ENCODE peak calls at places on chromosomes 7 and 10, in ten cellular contexts. F is gastrocnemius medialis; A is colonic mucosa; V is A549; R is mammary epithelial cell; S is psoas muscle; O is tibial artery; J is GM23248; D is PC-3; H is CD8-positive, alpha-beta T cell. T is an unnamed sample.
A peak's percentile ranks its signal among the peaks of the same experiment; 100 is the strongest.

GRCh38 chr10:90289037-90289436 is 568.8 kb downstream of the HTR7 start:
- DNase-seq in F (no peak), A (no peak), V (no peak), R (peak; percentile 30), S (no peak), O (no peak), J (no peak), D (peak; percentile 41), H (no peak), T (no peak)

GRCh38 chr7:139659922-139660316 is 117.9 kb downstream of the HIPK2 start:
- DNase-seq in F (no peak), A (no peak), V (no peak), R (no peak), S (no peak), O (no peak), J (no peak), D (no peak), H (no peak), T (no peak)

GRCh38 chr10:29245476-29245875 is 43.4 kb upstream of the LYZL1 start:
- DNase-seq in F (no peak), A (no peak), V (no peak), R (no peak), S (no peak), O (no peak), J (no peak), D (no peak), H (no peak), T (no peak)

GRCh38 chr10:60901561-60902235 is 42.3 kb downstream of the RHOBTB1 start:
- DNase-seq in F (peak; percentile 90), A (no peak), V (no peak), R (no peak), S (peak; percentile 60), O (peak; percentile 75), J (no peak), D (no peak), H (no peak), T (no peak)

GRCh38 chr10:114685456-114685855 is 27.4 kb upstream of the ABLIM1 start:
- DNase-seq in F (no peak), A (no peak), V (no peak), R (no peak), S (no peak), O (no peak), J (no peak), D (no peak), H (no peak), T (no peak)

GRCh38 chr7:116198748-116199410 is 11.5 kb upstream of the TES start:
- DNase-seq in F (no peak), A (no peak), V (no peak), R (no peak), S (no peak), O (no peak), J (peak; percentile 67), D (no peak), H (no peak), T (no peak)

GRCh38 chr7:6202117-6202516 is 70.3 kb downstream of the CYTH3 start:
- DNase-seq in F (peak; percentile 48), A (no peak), V (no peak), R (no peak), S (peak; percentile 35), O (no peak), J (no peak), D (no peak), H (no peak), T (no peak)

GRCh38 chr10:35420827-35421552 is 84.7 kb downstream of the CCNY start:
- DNase-seq in F (no peak), A (no peak), V (no peak), R (no peak), S (no peak), O (no peak), J (peak; percentile 57), D (peak; percentile 83), H (no peak), T (no peak)

GRCh38 chr10:128567561-128567960 is 441.3 kb upstream of the MKI67 start:
- DNase-seq in F (no peak), A (no peak), V (no peak), R (no peak), S (no peak), O (no peak), J (no peak), D (no peak), H (no peak), T (no peak)

GRCh38 chr7:3835102-3835501 is 534.0 kb downstream of the SDK1 start:
- DNase-seq in F (no peak), A (peak; percentile 58), V (no peak), R (peak; percentile 74), S (no peak), O (no peak), J (no peak), D (peak; percentile 66), H (no peak), T (no peak)

GRCh38 chr10:13830385-13830784 is 243.6 kb downstream of the PRPF18 start:
- DNase-seq in F (no peak), A (no peak), V (no peak), R (no peak), S (no peak), O (no peak), J (no peak), D (no peak), H (no peak), T (no peak)

GRCh38 chr10:15384154-15384553 is 13.1 kb upstream of the FAM171A1 start:
- DNase-seq in F (no peak), A (peak; percentile 45), V (no peak), R (peak; percentile 24), S (no peak), O (no peak), J (peak; percentile 11), D (peak; percentile 2), H (no peak), T (no peak)

GRCh38 chr10:127296696-127297095 is 100.3 kb upstream of the INSYN2A start:
- DNase-seq in F (no peak), A (no peak), V (no peak), R (no peak), S (no peak), O (peak; percentile 39), J (no peak), D (no peak), H (no peak), T (no peak)

GRCh38 chr7:51144178-51144577 is 172.4 kb downstream of the COBL start:
- DNase-seq in F (no peak), A (peak; percentile 38), V (no peak), R (no peak), S (no peak), O (no peak), J (no peak), D (no peak), H (no peak), T (no peak)

GRCh38 chr7:134907639-134908038 is 78.7 kb upstream of the AGBL3 start:
- DNase-seq in F (no peak), A (peak; percentile 30), V (no peak), R (no peak), S (no peak), O (no peak), J (peak; percentile 43), D (no peak), H (no peak), T (no peak)
- H3K27ac ChIP-seq in F (no peak overlapping the region), A (no peak overlapping the region), V (no peak overlapping the region), R (peak overlapping the region; percentile 11), S (no peak overlapping the region), O (peak overlapping the region; percentile 71), J (peak overlapping the region; percentile 78), D (no peak overlapping the region), H (no peak overlapping the region), T (no peak overlapping the region)

GRCh38 chr10:62650411-62650810 is 154.1 kb upstream of the ADO start:
- DNase-seq in F (no peak), A (no peak), V (no peak), R (peak; percentile 53), S (no peak), O (no peak), J (peak; percentile 69), D (no peak), H (no peak), T (no peak)

GRCh38 chr10:62652114-62652513 is 152.4 kb upstream of the ADO start:
- DNase-seq in F (no peak), A (no peak), V (no peak), R (peak; percentile 77), S (no peak), O (no peak), J (peak; percentile 75), D (peak; percentile 97), H (no peak), T (no peak)

GRCh38 chr10:62653254-62653653 is 151.3 kb upstream of the ADO start:
- DNase-seq in F (no peak), A (no peak), V (no peak), R (no peak), S (no peak), O (no peak), J (no peak), D (no peak), H (no peak), T (no peak)

GRCh38 chr10:62651341-62651740 is 153.2 kb upstream of the ADO start:
- DNase-seq in F (no peak), A (no peak), V (no peak), R (peak; percentile 31), S (no peak), O (no peak), J (peak; percentile 72), D (peak; percentile 96), H (no peak), T (no peak)

DNA sequence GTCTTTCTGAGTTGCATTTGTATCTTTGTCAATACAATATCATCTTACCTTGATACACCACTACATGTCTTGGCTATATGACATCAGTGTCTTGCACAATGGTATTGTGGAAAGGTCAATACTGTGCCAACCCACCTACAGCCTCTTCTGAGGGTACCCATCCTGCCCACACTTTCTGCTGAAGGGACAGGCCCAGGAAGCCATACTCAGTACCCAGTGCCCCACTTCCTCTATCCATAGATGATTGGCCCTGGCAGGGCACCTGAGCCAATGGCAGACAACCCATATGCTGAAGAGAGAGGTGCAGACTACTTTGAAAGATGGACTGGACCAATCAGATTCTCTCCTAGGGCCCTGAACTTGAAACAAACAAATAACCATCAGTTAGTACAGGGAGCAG is 152.0 kb upstream of the ADO start:
- DNase-seq in F (no peak), A (no peak), V (no peak), R (no peak), S (no peak), O (no peak), J (no peak), D (no peak), H (no peak), T (no peak)
- H3K9me3 ChIP-seq in F (no peaks in the 10 kb centered on the region), A (no peaks in the 10 kb centered on the region), V (no peaks in the 10 kb centered on the region), R (no peaks in the 10 kb centered on the region), S (no peaks in the 10 kb centered on the region), O (no peaks in the 10 kb centered on the region), J (no peaks in the 10 kb centered on the region), D (no peaks in the 10 kb centered on the region), H (no peaks in the 10 kb centered on the region), T (no peaks in the 10 kb centered on the region)

GRCh38 chr7:36422072-36422471 is 32.4 kb downstream of the ANLN start:
- DNase-seq in F (no peak), A (no peak), V (no peak), R (no peak), S (no peak), O (no peak), J (no peak), D (no peak), H (no peak), T (no peak)
- H3K27ac ChIP-seq in F (no peak overlapping the region), A (no peak overlapping the region), V (no peak overlapping the region), R (no peak overlapping the region), S (no peak overlapping the region), O (no peak overlapping the region), J (no peak overlapping the region), D (no peak overlapping the region), H (no peak overlapping the region), T (no peak overlapping the region)

DNA sequence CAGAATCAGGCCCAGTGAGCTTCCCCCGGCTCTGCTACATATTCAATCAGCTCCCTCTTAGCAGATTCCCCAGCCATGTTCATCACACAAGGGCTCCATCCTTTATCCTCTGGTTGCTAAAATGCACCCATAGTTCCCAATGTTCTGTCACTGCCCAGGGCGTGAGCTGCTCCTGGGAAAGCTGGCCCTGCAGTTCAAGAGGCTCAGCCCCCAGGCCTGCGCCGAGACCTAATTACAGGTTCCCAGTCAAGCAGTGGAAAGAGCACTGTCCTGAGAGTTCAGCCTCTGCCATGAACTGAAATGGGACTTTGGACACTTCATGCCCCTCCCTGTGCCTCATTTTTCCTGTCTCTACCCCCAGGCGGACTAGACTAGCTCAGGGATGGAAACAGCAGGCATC is 75.6 kb downstream of the GPR26 start:
- DNase-seq in F (no peak), A (no peak), V (no peak), R (no peak), S (no peak), O (no peak), J (no peak), D (no peak), H (no peak), T (no peak)
- H3K9me3 ChIP-seq in F (no peaks in the 10 kb centered on the region), A (no peaks in the 10 kb centered on the region), V (no peaks in the 10 kb centered on the region), R (no peaks in the 10 kb centered on the region), S (no peaks in the 10 kb centered on the region), O (no peaks in the 10 kb centered on the region), J (no peaks in the 10 kb centered on the region), D (no peaks in the 10 kb centered on the region), H (no peaks in the 10 kb centered on the region), T (peaks cover 8% of the 10 kb centered on the region)